ENCODE peak calls at places on chromosomes 12 and 14, in five cellular contexts. B is NCI-H2107, K is NCI-H1092, Y is AG08395, E is HuH-7.5. M is an unnamed sample.

GRCh38 chr14:99590746-99591555 is 13.1 kb downstream of the CCDC85C start:
- DNase-seq in E (no peak), Y (peak; percentile 62), B (no peak), K (no peak), M (no peak)

GRCh38 chr12:64744422-64745258 is 14.6 kb downstream of the GNS start:
- DNase-seq in K (no peak), Y (peak; percentile 56), E (no peak), B (no peak), M (no peak)

GRCh38 chr14:75711796-75712211 is 50.8 kb downstream of the TTLL5 start:
- DNase-seq in K (no peak), B (peak; percentile 21), E (peak; percentile 23), Y (peak; percentile 88), M (no peak)

GRCh38 chr12:11836282-11836963 is 186.9 kb downstream of the ETV6 start:
- DNase-seq in K (no peak), E (no peak), Y (no peak), B (peak; percentile 57), M (no peak)

GRCh38 chr12:52246720-52247621 is 13.9 kb downstream of the KRT7 start:
- DNase-seq in E (no peak), K (no peak), B (peak; percentile 59), Y (no peak), M (no peak)

GRCh38 chr12:50024804-50025186 is 499 bp downstream of the RACGAP1 start:
- DNase-seq in K (no peak), B (no peak), E (no peak), Y (no peak), M (no peak)

GRCh38 chr14:32986791-32987545 is 48.3 kb downstream of the NPAS3 start:
- DNase-seq in K (no peak), E (no peak), B (no peak), Y (peak; percentile 68), M (no peak)

GRCh38 chr12:52837341-52837741 is 3.2 kb upstream of the KRT79 start:
- DNase-seq in B (no peak), K (no peak), Y (peak; percentile 81), E (no peak), M (no peak)

GRCh38 chr12:101793401-101793800 is 37.4 kb downstream of the GNPTAB start:
- DNase-seq in E (no peak), K (no peak), Y (peak; percentile 68), B (no peak), M (no peak)

GRCh38 chr14:32434180-32434579 is 105.1 kb downstream of the AKAP6 start:
- DNase-seq in E (no peak), Y (no peak), K (no peak), B (no peak), M (no peak)

M was measured in GF-D8.